ENCODE peak calls at places on chromosome 22, in seven cellular contexts. One of them, this sample, is unnamed.

GRCh38 chr22:45805413-45805812 is 133.8 kb downstream of the ATXN10 start:
- DNase-seq in stimulated activated naive CD8-positive, alpha-beta T cell treated with anti-CD3 and anti-CD28 coated beads, Interleukin-15, amount 100 ng/mL, for 72 hours: no peak
- DNase-seq in H9: no peak
- DNase-seq in colonic mucosa: no peak
- DNase-seq in activated CD4-positive, CD25-positive, alpha-beta regulatory T cell treated with anti-CD3 and anti-CD28 coated beads, Interleukin-2, amount 50 U/mL, for 72 hours: no peak
- DNase-seq in mucosa of gallbladder: no peak
- DNase-seq in heart right ventricle: peak; percentile 36
- DNase-seq in this sample: no peak

GRCh38 chr22:27474711-27475547 is 326.6 kb downstream of the MN1 start:
- DNase-seq in stimulated activated naive CD8-positive, alpha-beta T cell treated with anti-CD3 and anti-CD28 coated beads, Interleukin-15, amount 100 ng/mL, for 72 hours: no peak
- DNase-seq in H9: peak; percentile 95
- DNase-seq in colonic mucosa: no peak
- DNase-seq in activated CD4-positive, CD25-positive, alpha-beta regulatory T cell treated with anti-CD3 and anti-CD28 coated beads, Interleukin-2, amount 50 U/mL, for 72 hours: no peak
- DNase-seq in mucosa of gallbladder: peak; percentile 49
- DNase-seq in heart right ventricle: no peak
- DNase-seq in this sample: no peak

GRCh38 chr22:32226236-32227119 is 21.6 kb upstream of the RFPL2 start:
- DNase-seq in stimulated activated naive CD8-positive, alpha-beta T cell treated with anti-CD3 and anti-CD28 coated beads, Interleukin-15, amount 100 ng/mL, for 72 hours: no peak
- DNase-seq in H9: no peak
- DNase-seq in colonic mucosa: no peak
- DNase-seq in activated CD4-positive, CD25-positive, alpha-beta regulatory T cell treated with anti-CD3 and anti-CD28 coated beads, Interleukin-2, amount 50 U/mL, for 72 hours: no peak
- DNase-seq in mucosa of gallbladder: no peak
- DNase-seq in heart right ventricle: no peak
- DNase-seq in this sample: no peak

GRCh38 chr22:49827853-49828598 is at the start of gene BRD1:
- DNase-seq in stimulated activated naive CD8-positive, alpha-beta T cell treated with anti-CD3 and anti-CD28 coated beads, Interleukin-15, amount 100 ng/mL, for 72 hours: peak; percentile 46
- DNase-seq in H9: peak; percentile 28
- DNase-seq in colonic mucosa: peak; percentile 52
- DNase-seq in activated CD4-positive, CD25-positive, alpha-beta regulatory T cell treated with anti-CD3 and anti-CD28 coated beads, Interleukin-2, amount 50 U/mL, for 72 hours: peak; percentile 66
- DNase-seq in mucosa of gallbladder: peak; percentile 52
- DNase-seq in heart right ventricle: peak; percentile 36
- DNase-seq in this sample: no peak

GRCh38 chr22:43823911-43824665 is 12.0 kb upstream of the EFCAB6 start:
- DNase-seq in stimulated activated naive CD8-positive, alpha-beta T cell treated with anti-CD3 and anti-CD28 coated beads, Interleukin-15, amount 100 ng/mL, for 72 hours: no peak
- DNase-seq in H9: peak; percentile 21
- DNase-seq in colonic mucosa: no peak
- DNase-seq in activated CD4-positive, CD25-positive, alpha-beta regulatory T cell treated with anti-CD3 and anti-CD28 coated beads, Interleukin-2, amount 50 U/mL, for 72 hours: no peak
- DNase-seq in mucosa of gallbladder: no peak
- DNase-seq in heart right ventricle: no peak
- DNase-seq in this sample: no peak

GRCh38 chr22:48980918-48981317 is 846.8 kb downstream of the BRD1 start:
- DNase-seq in stimulated activated naive CD8-positive, alpha-beta T cell treated with anti-CD3 and anti-CD28 coated beads, Interleukin-15, amount 100 ng/mL, for 72 hours: no peak
- DNase-seq in H9: peak; percentile 15
- DNase-seq in colonic mucosa: no peak
- DNase-seq in activated CD4-positive, CD25-positive, alpha-beta regulatory T cell treated with anti-CD3 and anti-CD28 coated beads, Interleukin-2, amount 50 U/mL, for 72 hours: no peak
- DNase-seq in mucosa of gallbladder: no peak
- DNase-seq in heart right ventricle: no peak
- DNase-seq in this sample: no peak

GRCh38 chr22:17443413-17444203 is 74.3 kb downstream of the CECR2 start:
- DNase-seq in stimulated activated naive CD8-positive, alpha-beta T cell treated with anti-CD3 and anti-CD28 coated beads, Interleukin-15, amount 100 ng/mL, for 72 hours: no peak
- DNase-seq in H9: no peak
- DNase-seq in colonic mucosa: no peak
- DNase-seq in activated CD4-positive, CD25-positive, alpha-beta regulatory T cell treated with anti-CD3 and anti-CD28 coated beads, Interleukin-2, amount 50 U/mL, for 72 hours: no peak
- DNase-seq in mucosa of gallbladder: no peak
- DNase-seq in heart right ventricle: no peak
- DNase-seq in this sample: no peak

GRCh38 chr22:20653012-20653794 is 120.7 kb upstream of the SERPIND1 start:
- DNase-seq in stimulated activated naive CD8-positive, alpha-beta T cell treated with anti-CD3 and anti-CD28 coated beads, Interleukin-15, amount 100 ng/mL, for 72 hours: no peak
- DNase-seq in H9: peak; percentile 12
- DNase-seq in colonic mucosa: no peak
- DNase-seq in activated CD4-positive, CD25-positive, alpha-beta regulatory T cell treated with anti-CD3 and anti-CD28 coated beads, Interleukin-2, amount 50 U/mL, for 72 hours: no peak
- DNase-seq in mucosa of gallbladder: peak; percentile 7
- DNase-seq in heart right ventricle: no peak
- DNase-seq in this sample: no peak

GRCh38 chr22:47151490-47151889 is 389.0 kb downstream of the TBC1D22A start:
- DNase-seq in stimulated activated naive CD8-positive, alpha-beta T cell treated with anti-CD3 and anti-CD28 coated beads, Interleukin-15, amount 100 ng/mL, for 72 hours: no peak
- DNase-seq in H9: no peak
- DNase-seq in colonic mucosa: no peak
- DNase-seq in activated CD4-positive, CD25-positive, alpha-beta regulatory T cell treated with anti-CD3 and anti-CD28 coated beads, Interleukin-2, amount 50 U/mL, for 72 hours: no peak
- DNase-seq in mucosa of gallbladder: no peak
- DNase-seq in heart right ventricle: no peak
- DNase-seq in this sample: no peak

GRCh38 chr22:19522190-19522880 is 1.9 kb downstream of the CLDN5 start:
- DNase-seq in stimulated activated naive CD8-positive, alpha-beta T cell treated with anti-CD3 and anti-CD28 coated beads, Interleukin-15, amount 100 ng/mL, for 72 hours: no peak
- DNase-seq in H9: peak; percentile 43
- DNase-seq in colonic mucosa: no peak
- DNase-seq in activated CD4-positive, CD25-positive, alpha-beta regulatory T cell treated with anti-CD3 and anti-CD28 coated beads, Interleukin-2, amount 50 U/mL, for 72 hours: no peak
- DNase-seq in mucosa of gallbladder: no peak
- DNase-seq in heart right ventricle: peak; percentile 47
- DNase-seq in this sample: no peak

GRCh38 chr22:31451709-31452571 is 37.7 kb downstream of the EIF4ENIF1 start:
- DNase-seq in stimulated activated naive CD8-positive, alpha-beta T cell treated with anti-CD3 and anti-CD28 coated beads, Interleukin-15, amount 100 ng/mL, for 72 hours: no peak
- DNase-seq in H9: no peak
- DNase-seq in colonic mucosa: peak; percentile 18
- DNase-seq in activated CD4-positive, CD25-positive, alpha-beta regulatory T cell treated with anti-CD3 and anti-CD28 coated beads, Interleukin-2, amount 50 U/mL, for 72 hours: no peak
- DNase-seq in mucosa of gallbladder: no peak
- DNase-seq in heart right ventricle: no peak
- DNase-seq in this sample: peak; percentile 81

GRCh38 chr22:39739338-39740027 is 154.1 kb downstream of the ENTHD1 start:
- DNase-seq in stimulated activated naive CD8-positive, alpha-beta T cell treated with anti-CD3 and anti-CD28 coated beads, Interleukin-15, amount 100 ng/mL, for 72 hours: no peak
- DNase-seq in H9: no peak
- DNase-seq in colonic mucosa: no peak
- DNase-seq in activated CD4-positive, CD25-positive, alpha-beta regulatory T cell treated with anti-CD3 and anti-CD28 coated beads, Interleukin-2, amount 50 U/mL, for 72 hours: no peak
- DNase-seq in mucosa of gallbladder: no peak
- DNase-seq in heart right ventricle: no peak
- DNase-seq in this sample: no peak

GRCh38 chr22:21571679-21572078 is 4.2 kb downstream of the UBE2L3 start:
- DNase-seq in stimulated activated naive CD8-positive, alpha-beta T cell treated with anti-CD3 and anti-CD28 coated beads, Interleukin-15, amount 100 ng/mL, for 72 hours: no peak
- DNase-seq in H9: no peak
- DNase-seq in colonic mucosa: no peak
- DNase-seq in activated CD4-positive, CD25-positive, alpha-beta regulatory T cell treated with anti-CD3 and anti-CD28 coated beads, Interleukin-2, amount 50 U/mL, for 72 hours: no peak
- DNase-seq in mucosa of gallbladder: no peak
- DNase-seq in heart right ventricle: no peak
- DNase-seq in this sample: no peak

GRCh38 chr22:23509571-23510302 is 70.4 kb downstream of the IGLL1 start:
- DNase-seq in stimulated activated naive CD8-positive, alpha-beta T cell treated with anti-CD3 and anti-CD28 coated beads, Interleukin-15, amount 100 ng/mL, for 72 hours: no peak
- DNase-seq in H9: no peak
- DNase-seq in colonic mucosa: no peak
- DNase-seq in activated CD4-positive, CD25-positive, alpha-beta regulatory T cell treated with anti-CD3 and anti-CD28 coated beads, Interleukin-2, amount 50 U/mL, for 72 hours: no peak
- DNase-seq in mucosa of gallbladder: no peak
- DNase-seq in heart right ventricle: no peak
- DNase-seq in this sample: no peak

GRCh38 chr22:19705181-19705934 is 8.9 kb upstream of the SEPTIN5 start:
- DNase-seq in stimulated activated naive CD8-positive, alpha-beta T cell treated with anti-CD3 and anti-CD28 coated beads, Interleukin-15, amount 100 ng/mL, for 72 hours: no peak
- DNase-seq in H9: peak; percentile 96
- DNase-seq in colonic mucosa: no peak
- DNase-seq in activated CD4-positive, CD25-positive, alpha-beta regulatory T cell treated with anti-CD3 and anti-CD28 coated beads, Interleukin-2, amount 50 U/mL, for 72 hours: peak; percentile 27
- DNase-seq in mucosa of gallbladder: no peak
- DNase-seq in heart right ventricle: no peak
- DNase-seq in this sample: no peak

GRCh38 chr22:50734986-50735738 is 2.8 kb upstream of the ACR start:
- DNase-seq in stimulated activated naive CD8-positive, alpha-beta T cell treated with anti-CD3 and anti-CD28 coated beads, Interleukin-15, amount 100 ng/mL, for 72 hours: peak; percentile 1
- DNase-seq in H9: no peak
- DNase-seq in colonic mucosa: peak; percentile 9
- DNase-seq in activated CD4-positive, CD25-positive, alpha-beta regulatory T cell treated with anti-CD3 and anti-CD28 coated beads, Interleukin-2, amount 50 U/mL, for 72 hours: no peak
- DNase-seq in mucosa of gallbladder: no peak
- DNase-seq in heart right ventricle: no peak
- DNase-seq in this sample: no peak

GRCh38 chr22:46175631-46176030 is 25.3 kb downstream of the PPARA start:
- DNase-seq in stimulated activated naive CD8-positive, alpha-beta T cell treated with anti-CD3 and anti-CD28 coated beads, Interleukin-15, amount 100 ng/mL, for 72 hours: no peak
- DNase-seq in H9: no peak
- DNase-seq in colonic mucosa: no peak
- DNase-seq in activated CD4-positive, CD25-positive, alpha-beta regulatory T cell treated with anti-CD3 and anti-CD28 coated beads, Interleukin-2, amount 50 U/mL, for 72 hours: no peak
- DNase-seq in mucosa of gallbladder: no peak
- DNase-seq in heart right ventricle: no peak
- DNase-seq in this sample: no peak

GRCh38 chr22:42190274-42190673 is 59.7 kb upstream of the CYP2D6 start:
- DNase-seq in stimulated activated naive CD8-positive, alpha-beta T cell treated with anti-CD3 and anti-CD28 coated beads, Interleukin-15, amount 100 ng/mL, for 72 hours: no peak
- DNase-seq in H9: no peak
- DNase-seq in colonic mucosa: no peak
- DNase-seq in activated CD4-positive, CD25-positive, alpha-beta regulatory T cell treated with anti-CD3 and anti-CD28 coated beads, Interleukin-2, amount 50 U/mL, for 72 hours: no peak
- DNase-seq in mucosa of gallbladder: no peak
- DNase-seq in heart right ventricle: no peak
- DNase-seq in this sample: no peak

GRCh38 chr22:37218771-37219411 is 6.6 kb upstream of the SSTR3 start:
- DNase-seq in stimulated activated naive CD8-positive, alpha-beta T cell treated with anti-CD3 and anti-CD28 coated beads, Interleukin-15, amount 100 ng/mL, for 72 hours: peak; percentile 72
- DNase-seq in H9: no peak
- DNase-seq in colonic mucosa: no peak
- DNase-seq in activated CD4-positive, CD25-positive, alpha-beta regulatory T cell treated with anti-CD3 and anti-CD28 coated beads, Interleukin-2, amount 50 U/mL, for 72 hours: no peak
- DNase-seq in mucosa of gallbladder: no peak
- DNase-seq in heart right ventricle: no peak
- DNase-seq in this sample: no peak

GRCh38 chr22:35891442-35891841 is 137.2 kb downstream of the RBFOX2 start:
- DNase-seq in stimulated activated naive CD8-positive, alpha-beta T cell treated with anti-CD3 and anti-CD28 coated beads, Interleukin-15, amount 100 ng/mL, for 72 hours: no peak
- DNase-seq in H9: no peak
- DNase-seq in colonic mucosa: no peak
- DNase-seq in activated CD4-positive, CD25-positive, alpha-beta regulatory T cell treated with anti-CD3 and anti-CD28 coated beads, Interleukin-2, amount 50 U/mL, for 72 hours: no peak
- DNase-seq in mucosa of gallbladder: no peak
- DNase-seq in heart right ventricle: no peak
- DNase-seq in this sample: no peak

GRCh38 chr22:16824718-16825687 is at the start of gene XKR3:
- DNase-seq in stimulated activated naive CD8-positive, alpha-beta T cell treated with anti-CD3 and anti-CD28 coated beads, Interleukin-15, amount 100 ng/mL, for 72 hours: no peak
- DNase-seq in H9: no peak
- DNase-seq in colonic mucosa: no peak
- DNase-seq in activated CD4-positive, CD25-positive, alpha-beta regulatory T cell treated with anti-CD3 and anti-CD28 coated beads, Interleukin-2, amount 50 U/mL, for 72 hours: no peak
- DNase-seq in mucosa of gallbladder: no peak
- DNase-seq in heart right ventricle: no peak
- DNase-seq in this sample: no peak

GRCh38 chr22:37178350-37179125 is 9.5 kb downstream of the C1QTNF6 start:
- DNase-seq in stimulated activated naive CD8-positive, alpha-beta T cell treated with anti-CD3 and anti-CD28 coated beads, Interleukin-15, amount 100 ng/mL, for 72 hours: no peak
- DNase-seq in H9: no peak
- DNase-seq in colonic mucosa: peak; percentile 81
- DNase-seq in activated CD4-positive, CD25-positive, alpha-beta regulatory T cell treated with anti-CD3 and anti-CD28 coated beads, Interleukin-2, amount 50 U/mL, for 72 hours: no peak
- DNase-seq in mucosa of gallbladder: peak; percentile 62
- DNase-seq in heart right ventricle: no peak
- DNase-seq in this sample: no peak

GRCh38 chr22:20404881-20405280 is 10.9 kb downstream of the ZNF74 start:
- DNase-seq in stimulated activated naive CD8-positive, alpha-beta T cell treated with anti-CD3 and anti-CD28 coated beads, Interleukin-15, amount 100 ng/mL, for 72 hours: no peak
- DNase-seq in H9: no peak
- DNase-seq in colonic mucosa: no peak
- DNase-seq in activated CD4-positive, CD25-positive, alpha-beta regulatory T cell treated with anti-CD3 and anti-CD28 coated beads, Interleukin-2, amount 50 U/mL, for 72 hours: no peak
- DNase-seq in mucosa of gallbladder: no peak
- DNase-seq in heart right ventricle: no peak
- DNase-seq in this sample: no peak

GRCh38 chr22:23142546-23143105 is 836 bp upstream of the RSPH14 start:
- DNase-seq in stimulated activated naive CD8-positive, alpha-beta T cell treated with anti-CD3 and anti-CD28 coated beads, Interleukin-15, amount 100 ng/mL, for 72 hours: no peak
- DNase-seq in H9: no peak
- DNase-seq in colonic mucosa: no peak
- DNase-seq in activated CD4-positive, CD25-positive, alpha-beta regulatory T cell treated with anti-CD3 and anti-CD28 coated beads, Interleukin-2, amount 50 U/mL, for 72 hours: no peak
- DNase-seq in mucosa of gallbladder: no peak
- DNase-seq in heart right ventricle: no peak
- DNase-seq in this sample: no peak

GRCh38 chr22:49573109-49573765 is 254.4 kb downstream of the BRD1 start:
- DNase-seq in stimulated activated naive CD8-positive, alpha-beta T cell treated with anti-CD3 and anti-CD28 coated beads, Interleukin-15, amount 100 ng/mL, for 72 hours: no peak
- DNase-seq in H9: peak; percentile 12
- DNase-seq in colonic mucosa: no peak
- DNase-seq in activated CD4-positive, CD25-positive, alpha-beta regulatory T cell treated with anti-CD3 and anti-CD28 coated beads, Interleukin-2, amount 50 U/mL, for 72 hours: no peak
- DNase-seq in mucosa of gallbladder: no peak
- DNase-seq in heart right ventricle: no peak
- DNase-seq in this sample: no peak

GRCh38 chr22:23182289-23183106 is 2.2 kb downstream of the BCR start:
- DNase-seq in stimulated activated naive CD8-positive, alpha-beta T cell treated with anti-CD3 and anti-CD28 coated beads, Interleukin-15, amount 100 ng/mL, for 72 hours: peak; percentile 85
- DNase-seq in H9: no peak
- DNase-seq in colonic mucosa: peak; percentile 42
- DNase-seq in activated CD4-positive, CD25-positive, alpha-beta regulatory T cell treated with anti-CD3 and anti-CD28 coated beads, Interleukin-2, amount 50 U/mL, for 72 hours: peak; percentile 44
- DNase-seq in mucosa of gallbladder: no peak
- DNase-seq in heart right ventricle: no peak
- DNase-seq in this sample: no peak

GRCh38 chr22:40605676-40606250 is 30.8 kb downstream of the MRTFA start:
- DNase-seq in stimulated activated naive CD8-positive, alpha-beta T cell treated with anti-CD3 and anti-CD28 coated beads, Interleukin-15, amount 100 ng/mL, for 72 hours: no peak
- DNase-seq in H9: no peak
- DNase-seq in colonic mucosa: no peak
- DNase-seq in activated CD4-positive, CD25-positive, alpha-beta regulatory T cell treated with anti-CD3 and anti-CD28 coated beads, Interleukin-2, amount 50 U/mL, for 72 hours: no peak
- DNase-seq in mucosa of gallbladder: no peak
- DNase-seq in heart right ventricle: no peak
- DNase-seq in this sample: peak; percentile 63

This sample was measured in LNCaP clone FGC.